ENCODE peak calls at places on chromosomes 4 and X, in four cellular contexts. One of them, this sample, is unnamed.

GRCh38 chrX:39850630-39851152 is 247.1 kb downstream of the BCOR start:
- DNase-seq in IMR-90: peak
- DNase-seq in K562: peak
- DNase-seq in A549: no peak
- DNase-seq in this sample: no peak

GRCh38 chr4:5890063-5890727 is 2.7 kb downstream of the CRMP1 start:
- DNase-seq in IMR-90: peak
- DNase-seq in A549: no peak
- DNase-seq in K562: no peak
- DNase-seq in this sample: no peak

GRCh38 chr4:182443070-182443469 is 199.9 kb downstream of the TENM3 start:
- DNase-seq in A549: no peak
- DNase-seq in K562: no peak
- DNase-seq in IMR-90: no peak
- DNase-seq in this sample: no peak

GRCh38 chr4:144645102-144645469 is 870 bp upstream of the HHIP start:
- DNase-seq in K562: no peak
- DNase-seq in IMR-90: no peak
- DNase-seq in A549: no peak
- DNase-seq in this sample: no peak

GRCh38 chrX:3527166-3527565 is 180.7 kb upstream of the MXRA5 start:
- DNase-seq in K562: no peak
- DNase-seq in A549: no peak
- DNase-seq in IMR-90: peak
- DNase-seq in this sample: no peak

GRCh38 chr4:110612631-110613269 is 10.1 kb downstream of the PITX2 start:
- DNase-seq in IMR-90: no peak
- DNase-seq in K562: no peak
- DNase-seq in A549: no peak
- DNase-seq in this sample: no peak

GRCh38 chr4:169256101-169256612 is 14.6 kb downstream of the SH3RF1 start:
- DNase-seq in A549: no peak
- DNase-seq in IMR-90: peak
- DNase-seq in K562: no peak
- DNase-seq in this sample: no peak

GRCh38 chr4:10716163-10716562 is 31.6 kb upstream of the CLNK start:
- DNase-seq in K562: no peak
- DNase-seq in IMR-90: no peak
- DNase-seq in A549: no peak
- DNase-seq in this sample: no peak

GRCh38 chr4:20253272-20253798 is 1.6 kb downstream of the SLIT2 start:
- DNase-seq in IMR-90: peak
- DNase-seq in A549: no peak
- DNase-seq in K562: no peak
- DNase-seq in this sample: no peak

GRCh38 chr4:7153711-7154110 is 38.6 kb upstream of the SORCS2 start:
- DNase-seq in A549: no peak
- DNase-seq in IMR-90: no peak
- DNase-seq in K562: no peak
- DNase-seq in this sample: no peak

GRCh38 chrX:47187106-47187677 is 6.4 kb upstream of the UBA1 start:
- DNase-seq in K562: no peak
- DNase-seq in A549: no peak
- DNase-seq in IMR-90: no peak
- DNase-seq in this sample: no peak

GRCh38 chr4:98148856-98149255 is 5.6 kb upstream of the STPG2 start:
- DNase-seq in IMR-90: no peak
- DNase-seq in A549: no peak
- DNase-seq in K562: no peak
- DNase-seq in this sample: no peak

DNA sequence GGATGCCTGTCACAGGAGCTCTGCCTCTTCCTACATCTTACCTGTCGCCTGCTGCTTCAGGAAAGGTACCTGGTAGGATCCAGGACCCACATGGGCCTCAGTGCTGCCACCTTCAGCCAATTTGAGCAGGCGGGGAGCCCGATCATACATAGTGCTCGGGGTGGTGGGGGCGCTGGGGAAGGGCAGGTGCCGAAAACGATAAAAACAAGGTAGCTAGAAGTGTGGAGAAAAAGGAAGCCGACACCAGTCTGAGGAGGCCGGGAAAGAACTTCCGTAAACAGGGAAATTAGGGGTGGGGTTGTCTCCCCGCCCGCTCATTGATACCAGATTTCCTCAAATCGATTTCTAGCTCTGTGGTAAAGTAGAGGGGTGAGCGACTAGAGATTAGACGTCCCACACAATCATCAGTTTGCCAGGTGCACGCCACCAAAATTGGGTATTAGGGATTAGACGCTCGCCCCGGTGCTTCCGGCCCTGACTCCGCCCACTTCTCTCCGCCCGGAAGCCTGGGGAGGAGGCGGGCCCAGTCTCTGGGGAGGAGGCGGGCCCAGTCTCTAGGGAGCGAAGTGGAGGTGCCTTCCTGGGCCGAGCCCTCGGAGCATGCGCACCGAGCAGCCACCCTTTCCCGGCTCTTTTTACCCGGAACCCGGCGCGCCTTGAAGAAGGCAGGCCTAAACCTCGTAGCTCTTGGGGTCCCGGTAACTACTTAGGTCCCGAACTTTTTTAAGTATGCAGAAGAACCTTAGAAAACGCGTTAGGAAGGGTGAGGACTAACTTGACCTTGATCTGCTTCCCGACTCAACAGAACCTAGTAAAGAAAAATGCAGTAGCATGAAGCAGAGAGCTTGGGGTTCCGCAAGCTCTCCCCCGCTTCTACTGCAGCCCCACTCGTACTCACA is at the start of gene STPG2:
- DNase-seq in IMR-90: peak
- DNase-seq in K562: peak
- DNase-seq in A549: peak
- DNase-seq in this sample: peak
- TF ChIP-seq POLR2A in IMR-90: peak
- TF ChIP-seq POLR2A in K562: no peak
- TF ChIP-seq POLR2A in A549: peak
- TF ChIP-seq POLR2A in this sample: peak

GRCh38 chr4:183467246-183467645 is 22.8 kb downstream of the CDKN2AIP start:
- DNase-seq in A549: no peak
- DNase-seq in K562: no peak
- DNase-seq in IMR-90: no peak
- DNase-seq in this sample: no peak

GRCh38 chr4:183469936-183470335 is 25.5 kb downstream of the CDKN2AIP start:
- DNase-seq in A549: no peak
- DNase-seq in K562: no peak
- DNase-seq in IMR-90: peak
- DNase-seq in this sample: no peak

GRCh38 chr4:183468210-183469095 is 24.0 kb downstream of the CDKN2AIP start:
- DNase-seq in K562: no peak
- DNase-seq in A549: peak
- DNase-seq in IMR-90: peak
- DNase-seq in this sample: no peak

GRCh38 chr4:183469327-183469726 is 24.9 kb downstream of the CDKN2AIP start:
- DNase-seq in IMR-90: no peak
- DNase-seq in A549: no peak
- DNase-seq in K562: no peak
- DNase-seq in this sample: no peak

GRCh38 chr4:183471960-183472708 is 27.7 kb downstream of the CDKN2AIP start:
- DNase-seq in A549: peak
- DNase-seq in IMR-90: peak
- DNase-seq in K562: peak
- DNase-seq in this sample: peak
- TF ChIP-seq RCOR1 in A549: no peak
- TF ChIP-seq RCOR1 in IMR-90: no peak
- TF ChIP-seq RCOR1 in K562: no peak
- TF ChIP-seq RCOR1 in this sample: no peak

DNA sequence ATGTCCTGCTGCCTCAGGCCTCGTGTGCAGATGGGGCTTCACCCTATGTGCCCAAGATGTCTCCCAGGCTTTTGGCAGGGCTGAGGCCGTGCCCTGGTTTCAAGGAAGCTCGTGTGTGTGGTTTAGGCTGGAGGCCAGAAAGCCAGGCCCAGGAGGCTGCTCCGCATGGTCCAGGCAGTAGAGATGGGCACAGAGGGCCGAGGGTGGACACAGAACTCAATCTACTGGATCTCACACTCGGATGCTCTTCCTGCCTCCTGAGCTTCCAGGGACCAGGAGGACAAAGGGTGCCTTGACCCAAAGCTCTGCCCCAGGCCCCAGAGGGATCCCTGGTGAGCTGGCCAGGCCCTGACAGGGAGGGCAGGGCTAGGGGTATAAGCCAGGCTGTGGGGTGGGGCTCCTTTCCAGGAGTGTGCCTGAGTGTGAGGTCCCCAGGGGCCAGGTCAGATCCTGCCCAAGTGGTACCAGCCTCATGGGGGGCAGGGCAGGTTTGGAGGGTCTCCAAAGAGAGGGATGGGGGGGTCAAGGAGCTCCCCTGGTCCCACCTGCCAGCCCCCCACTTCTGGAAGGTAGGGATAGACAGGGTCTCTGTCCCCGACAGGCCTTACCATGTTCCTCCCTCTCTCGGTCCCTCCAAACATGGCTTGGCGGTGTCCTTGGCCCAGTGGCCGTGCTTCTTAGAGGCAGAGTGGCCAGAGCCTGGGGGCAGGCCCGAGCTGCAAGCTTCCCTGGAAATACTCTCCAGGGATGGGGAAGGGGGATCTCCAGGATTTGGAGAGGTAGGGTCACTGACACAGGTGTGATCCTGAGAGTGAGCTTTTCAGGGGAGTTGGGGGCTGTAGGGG is 23.8 kb downstream of the HTRA3 start:
- DNase-seq in IMR-90: no peak
- DNase-seq in A549: no peak
- DNase-seq in K562: no peak
- DNase-seq in this sample: no peak
- TF ChIP-seq POLR2A in IMR-90: no peak
- TF ChIP-seq POLR2A in A549: no peak
- TF ChIP-seq POLR2A in K562: no peak
- TF ChIP-seq POLR2A in this sample: no peak

DNA sequence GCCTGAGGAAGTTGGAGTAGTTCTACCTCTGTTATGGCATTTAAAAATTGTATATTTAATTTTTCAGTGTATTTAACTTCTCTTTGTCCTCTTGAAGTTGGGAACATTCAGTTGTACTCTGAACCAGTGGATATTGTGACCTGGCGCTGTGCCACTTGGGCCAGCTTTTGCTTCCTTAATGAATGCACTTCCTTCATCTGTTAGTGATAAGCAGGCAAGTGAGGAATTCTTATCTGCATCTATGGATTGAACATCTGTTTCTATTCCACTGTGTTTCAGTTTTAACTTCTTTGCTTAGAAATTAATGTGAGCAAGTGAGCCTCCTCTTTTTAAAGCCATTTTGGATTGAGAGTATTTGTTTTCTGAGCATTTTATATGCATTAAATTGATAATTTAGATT is 128.3 kb downstream of the UCHL1 start:
- DNase-seq in A549: no peak
- DNase-seq in IMR-90: no peak
- DNase-seq in K562: peak
- DNase-seq in this sample: no peak
- TF ChIP-seq RCOR1 in A549: no peak
- TF ChIP-seq RCOR1 in IMR-90: no peak
- TF ChIP-seq RCOR1 in K562: peak
- TF ChIP-seq RCOR1 in this sample: no peak

DNA sequence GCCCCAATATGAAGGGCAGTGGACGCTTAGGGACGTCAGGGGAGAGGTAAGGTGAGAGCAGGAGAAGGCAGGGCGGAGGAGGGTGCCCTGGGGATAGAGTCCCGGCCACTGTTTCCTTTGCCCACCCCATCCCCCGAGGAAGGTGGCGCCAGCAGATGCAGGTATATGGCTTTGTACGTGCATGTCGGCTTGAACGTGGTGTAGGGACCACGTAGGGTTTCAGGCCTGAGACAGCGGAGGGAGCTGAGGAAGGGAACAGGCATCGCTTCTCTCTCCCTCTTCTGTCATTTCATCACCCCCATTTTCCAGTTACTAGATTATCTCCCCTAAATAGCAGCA is 97.9 kb downstream of the PHKA2 start:
- DNase-seq in A549: no peak
- DNase-seq in K562: no peak
- DNase-seq in IMR-90: no peak
- DNase-seq in this sample: no peak
- TF ChIP-seq POLR2A in A549: no peak
- TF ChIP-seq POLR2A in K562: no peak
- TF ChIP-seq POLR2A in IMR-90: no peak
- TF ChIP-seq POLR2A in this sample: no peak